ENCODE peak calls at places on chromosomes 4 and X, in ten cellular contexts. N, M, W, V, E, C, D, U, B and L are unnamed samples.
A peak's percentile ranks its signal among the peaks of the same experiment; 100 is the strongest.

GRCh38 chr4:80138556-80139538 is 58.5 kb upstream of the PRDM8 start:
- DNase-seq in N (peak; percentile 82), M (no peak), W (peak; percentile 68), V (no peak), E (no peak), C (no peak), D (peak; percentile 17), U (no peak), B (peak; percentile 57), L (no peak)

GRCh38 chr4:185835814-185836213 is 23.8 kb upstream of the SORBS2 start:
- DNase-seq in N (no peak), M (no peak), W (no peak), V (no peak), E (no peak), C (no peak), D (no peak), U (no peak), B (no peak), L (no peak)

GRCh38 chrX:68504237-68504636 is 5.4 kb downstream of the YIPF6 start:
- DNase-seq in N (peak; percentile 93), M (no peak), W (peak; percentile 64), V (no peak), E (no peak), C (no peak), D (no peak), U (no peak), B (no peak), L (no peak)

GRCh38 chrX:133792198-133792953 is 193.0 kb downstream of the GPC3 start:
- DNase-seq in N (peak; percentile 66), M (peak; percentile 77), W (peak; percentile 67), V (peak; percentile 78), E (no peak), C (peak; percentile 63), D (peak; percentile 65), U (peak; percentile 27), B (peak; percentile 69), L (peak; percentile 80)

GRCh38 chrX:115649461-115650063 is 88.6 kb downstream of the PLS3 start:
- DNase-seq in N (no peak), M (no peak), W (no peak), V (no peak), E (no peak), C (no peak), D (no peak), U (no peak), B (no peak), L (no peak)

GRCh38 chr4:95507147-95507546 is 41.6 kb downstream of the UNC5C start:
- DNase-seq in N (no peak), M (no peak), W (no peak), V (no peak), E (no peak), C (no peak), D (no peak), U (no peak), B (no peak), L (peak; percentile 27)

GRCh38 chr4:4387531-4388311 is 819 bp downstream of the NSG1 start:
- DNase-seq in N (no peak), M (no peak), W (peak; percentile 24), V (peak; percentile 56), E (no peak), C (no peak), D (peak; percentile 34), U (no peak), B (no peak), L (no peak)

GRCh38 chr4:19262467-19262866 is 989.2 kb upstream of the SLIT2 start:
- DNase-seq in N (no peak), M (peak; percentile 20), W (no peak), V (no peak), E (no peak), C (no peak), D (no peak), U (no peak), B (no peak), L (no peak)

GRCh38 chr4:128158894-128159293 is 97.8 kb downstream of the LARP1B start:
- DNase-seq in N (no peak), M (no peak), W (no peak), V (no peak), E (no peak), C (no peak), D (no peak), U (no peak), B (no peak), L (no peak)

GRCh38 chr4:76610751-76611150 is 175.7 kb downstream of the SHROOM3 start:
- DNase-seq in N (no peak), M (no peak), W (no peak), V (no peak), E (no peak), C (no peak), D (no peak), U (no peak), B (no peak), L (no peak)

GRCh38 chr4:76605099-76605563 is 170.1 kb downstream of the SHROOM3 start:
- DNase-seq in N (peak; percentile 40), M (no peak), W (peak; percentile 88), V (no peak), E (peak; percentile 60), C (no peak), D (no peak), U (no peak), B (no peak), L (no peak)

GRCh38 chr4:76607846-76608245 is 172.8 kb downstream of the SHROOM3 start:
- DNase-seq in N (no peak), M (no peak), W (no peak), V (no peak), E (no peak), C (no peak), D (no peak), U (no peak), B (no peak), L (no peak)

GRCh38 chr4:76606662-76607265 is 171.7 kb downstream of the SHROOM3 start:
- DNase-seq in N (no peak), M (no peak), W (peak; percentile 65), V (no peak), E (no peak), C (no peak), D (no peak), U (no peak), B (no peak), L (peak; percentile 46)

GRCh38 chr4:76607266-76607799 is 172.3 kb downstream of the SHROOM3 start:
- DNase-seq in N (peak; percentile 47), M (no peak), W (peak; percentile 55), V (no peak), E (no peak), C (no peak), D (no peak), U (no peak), B (no peak), L (peak; percentile 59)
- H3K4me1 ChIP-seq in N (peaks cover 13% of the 10 kb centered on the region), M (no peaks in the 10 kb centered on the region), W (peaks cover 67% of the 10 kb centered on the region), V (peaks cover 24% of the 10 kb centered on the region), E (peaks cover 57% of the 10 kb centered on the region), C (peaks cover 54% of the 10 kb centered on the region), D (no peaks in the 10 kb centered on the region), U (peaks cover 54% of the 10 kb centered on the region), B (no peaks in the 10 kb centered on the region), L (peaks cover 7% of the 10 kb centered on the region)

DNA sequence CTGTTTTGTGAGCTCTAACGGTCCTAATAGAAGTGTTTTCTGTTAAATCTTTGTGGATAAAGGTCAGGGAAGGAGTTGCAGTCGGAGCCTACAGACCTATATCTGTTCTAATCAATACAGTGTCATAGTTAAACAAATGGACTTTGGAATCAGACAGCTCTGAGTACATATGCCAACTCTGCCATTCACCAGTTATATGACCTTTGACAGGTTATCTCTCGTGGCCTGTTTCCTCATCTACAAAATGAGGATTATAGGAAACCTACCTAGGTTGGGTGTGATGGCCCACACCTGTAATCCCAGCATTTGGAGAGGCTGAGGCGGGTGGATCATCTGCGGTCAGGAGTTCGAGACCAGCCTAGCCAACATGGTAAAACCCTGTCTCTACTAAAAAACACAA is 89.7 kb downstream of the MID1IP1 start:
- DNase-seq in N (no peak), M (no peak), W (no peak), V (no peak), E (no peak), C (no peak), D (no peak), U (no peak), B (no peak), L (no peak)
- H3K4me3 ChIP-seq in N (no peak overlapping the region), M (no peak overlapping the region), W (no peak overlapping the region), V (no peak overlapping the region), E (no peak overlapping the region), C (no peak overlapping the region), D (no peak overlapping the region), U (no peak overlapping the region), B (no peak overlapping the region), L (no peak overlapping the region)

GRCh38 chr4:186900232-186900900 is 176.7 kb upstream of the FAT1 start:
- DNase-seq in N (peak; percentile 87), M (no peak), W (peak; percentile 89), V (no peak), E (peak; percentile 21), C (no peak), D (no peak), U (no peak), B (no peak), L (peak; percentile 75)
- H3K27ac ChIP-seq in N (no peak overlapping the region), M (no peak overlapping the region), W (peak overlapping the region; percentile 52), V (no peak overlapping the region), E (no peak overlapping the region), C (no peak overlapping the region), D (no peak overlapping the region), U (no peak overlapping the region), B (no peak overlapping the region), L (no peak overlapping the region)

GRCh38 chr4:73596001-73596400 is 24.2 kb downstream of the RASSF6 start:
- DNase-seq in N (no peak), M (no peak), W (no peak), V (no peak), E (no peak), C (no peak), D (no peak), U (no peak), B (no peak), L (no peak)

GRCh38 chr4:73597594-73597993 is 22.6 kb downstream of the RASSF6 start:
- DNase-seq in N (no peak), M (no peak), W (no peak), V (no peak), E (no peak), C (no peak), D (no peak), U (no peak), B (no peak), L (no peak)

GRCh38 chr4:73589887-73590801 is 30.1 kb downstream of the RASSF6 start:
- DNase-seq in N (no peak), M (no peak), W (no peak), V (no peak), E (no peak), C (no peak), D (no peak), U (no peak), B (no peak), L (no peak)

GRCh38 chr4:73589261-73589847 is 30.9 kb downstream of the RASSF6 start:
- DNase-seq in N (peak; percentile 85), M (no peak), W (peak; percentile 87), V (no peak), E (no peak), C (no peak), D (no peak), U (no peak), B (no peak), L (no peak)

DNA sequence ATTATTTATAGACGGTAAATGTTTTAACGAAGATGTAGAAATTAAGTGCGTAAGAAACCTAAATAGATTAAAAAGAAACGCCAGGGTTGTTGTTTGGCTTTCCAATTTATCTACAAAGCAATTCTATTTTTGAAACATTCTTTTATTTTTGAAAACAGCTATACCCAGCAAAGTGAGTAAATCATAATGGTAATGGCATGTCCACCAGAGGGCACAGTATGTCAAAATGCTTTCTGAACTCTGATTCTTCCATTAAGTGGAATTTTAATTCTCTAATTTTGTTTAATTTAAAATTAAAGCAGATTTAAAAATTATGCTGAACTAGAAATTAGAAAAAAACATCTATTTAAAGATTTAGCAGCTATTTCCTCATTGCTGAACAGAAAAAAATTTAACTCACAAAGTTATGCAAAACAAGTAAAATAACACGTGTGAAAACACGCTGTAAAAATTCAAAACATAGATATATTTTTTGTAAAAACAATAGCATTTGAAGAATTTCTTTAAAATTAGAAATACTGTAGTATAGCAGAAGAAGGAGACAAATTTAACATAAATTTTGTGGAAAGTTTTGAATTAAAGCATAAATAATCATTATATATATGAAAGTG is 26.5 kb downstream of the RASSF6 start:
- DNase-seq in N (peak; percentile 49), M (no peak), W (peak; percentile 63), V (no peak), E (no peak), C (no peak), D (no peak), U (no peak), B (no peak), L (peak; percentile 60)
- H3K4me1 ChIP-seq in N (peaks cover 2% of the 10 kb centered on the region), M (no peaks in the 10 kb centered on the region), W (peaks cover 11% of the 10 kb centered on the region), V (peaks cover 12% of the 10 kb centered on the region), E (peaks cover 14% of the 10 kb centered on the region), C (no peaks in the 10 kb centered on the region), D (no peaks in the 10 kb centered on the region), U (no peaks in the 10 kb centered on the region), B (no peaks in the 10 kb centered on the region), L (no peaks in the 10 kb centered on the region)